ENCODE peak calls at places on chromosome 9, in eight cellular contexts. D is KBM-7, B is RPMI7951, M is GM13977, V is MM.1S, E is coronary artery, L is cerebellar cortex, Y is left cardiac atrium. C is an unnamed sample.

GRCh38 chr9:136950656-136951030 is 1.4 kb upstream of the LCN12 start:
- DNase-seq in D (no peak), B (no peak), M (no peak), V (no peak), E (no peak), L (no peak), Y (no peak), C (no peak)

GRCh38 chr9:109705515-109705914 is 74.5 kb upstream of the PALM2AKAP2 start:
- DNase-seq in D (no peak), B (peak; percentile 67), M (no peak), V (no peak), E (no peak), L (peak; percentile 0), Y (no peak), C (no peak)

GRCh38 chr9:5500441-5501235 is 9.7 kb upstream of the PDCD1LG2 start:
- DNase-seq in D (peak; percentile 52), B (peak; percentile 82), M (no peak), V (no peak), E (no peak), L (no peak), Y (peak; percentile 84), C (no peak)

GRCh38 chr9:137067860-137068538 is 2.4 kb downstream of the SAPCD2 start:
- DNase-seq in D (peak; percentile 91), B (peak; percentile 60), M (peak; percentile 92), V (peak; percentile 86), E (no peak), L (peak; percentile 79), Y (peak; percentile 74), C (peak; percentile 84)

GRCh38 chr9:92592946-92593860 is 57.4 kb upstream of the ECM2 start:
- DNase-seq in D (no peak), B (no peak), M (no peak), V (no peak), E (no peak), L (no peak), Y (no peak), C (no peak)

GRCh38 chr9:80097476-80097875 is 525.7 kb downstream of the TLE4 start:
- DNase-seq in D (no peak), B (no peak), M (no peak), V (no peak), E (no peak), L (no peak), Y (no peak), C (no peak)

GRCh38 chr9:70256123-70256551 is 2.6 kb upstream of the SMC5 start:
- DNase-seq in D (no peak), B (peak; percentile 70), M (no peak), V (no peak), E (no peak), L (peak; percentile 29), Y (no peak), C (no peak)

GRCh38 chr9:22148876-22149637 is 140.0 kb upstream of the CDKN2B start:
- DNase-seq in D (no peak), B (peak; percentile 67), M (no peak), V (no peak), E (no peak), L (no peak), Y (no peak), C (no peak)

GRCh38 chr9:125904155-125904841 is 157.1 kb downstream of the PBX3 start:
- DNase-seq in D (peak; percentile 69), B (no peak), M (no peak), V (no peak), E (no peak), L (no peak), Y (no peak), C (no peak)

GRCh38 chr9:127768666-127769065 is 9.8 kb downstream of the SH2D3C start:
- DNase-seq in D (no peak), B (no peak), M (no peak), V (no peak), E (no peak), L (no peak), Y (no peak), C (no peak)

GRCh38 chr9:127035948-127036347 is 86.5 kb downstream of the ANGPTL2 start:
- DNase-seq in D (no peak), B (no peak), M (no peak), V (no peak), E (no peak), L (peak; percentile 35), Y (peak; percentile 83), C (no peak)

GRCh38 chr9:134848504-134848903 is 32.1 kb upstream of the FCN2 start:
- DNase-seq in D (no peak), B (no peak), M (no peak), V (no peak), E (no peak), L (no peak), Y (no peak), C (no peak)

GRCh38 chr9:6186691-6187090 is 28.9 kb upstream of the IL33 start:
- DNase-seq in D (no peak), B (no peak), M (no peak), V (no peak), E (no peak), L (no peak), Y (no peak), C (no peak)

GRCh38 chr9:4796988-4797956 is 4.5 kb downstream of the RCL1 start:
- DNase-seq in D (peak; percentile 67), B (peak; percentile 45), M (no peak), V (peak; percentile 42), E (no peak), L (peak; percentile 69), Y (no peak), C (peak; percentile 28)

GRCh38 chr9:4155224-4156026 is 144.4 kb downstream of the GLIS3 start:
- DNase-seq in D (no peak), B (no peak), M (no peak), V (no peak), E (no peak), L (no peak), Y (no peak), C (no peak)

GRCh38 chr9:107548298-107549142 is 59.0 kb upstream of the KLF4 start:
- DNase-seq in D (no peak), B (peak; percentile 86), M (no peak), V (no peak), E (no peak), L (no peak), Y (peak; percentile 46), C (no peak)